ENCODE peak calls at places on chromosomes 5 and 9, in six cellular contexts. R is H1, H is fibroblast of mammary gland, Q is aorta, E is T-helper 17 cell, L is midbrain. K is an unnamed sample.

GRCh38 chr9:35681341-35682002 is 7.7 kb downstream of the CA9 start:
- DNase-seq in H (no peak), E (no peak), R (no peak), Q (peak), L (no peak), K (no peak)

GRCh38 chr5:177490311-177490991 is 7.0 kb downstream of the PDLIM7 start:
- DNase-seq in E (no peak), L (no peak), H (no peak), Q (no peak), R (no peak), K (no peak)

GRCh38 chr5:135465391-135466122 is 13.4 kb upstream of the TIFAB start:
- DNase-seq in L (no peak), R (no peak), H (no peak), E (no peak), Q (peak), K (no peak)

GRCh38 chr9:101469026-101469425 is 33.5 kb upstream of the ALDOB start:
- DNase-seq in R (no peak), E (no peak), H (no peak), Q (no peak), L (no peak), K (no peak)

GRCh38 chr5:147483961-147484707 is 25.7 kb downstream of the DPYSL3 start:
- DNase-seq in L (peak), E (no peak), Q (peak), R (no peak), H (peak), K (no peak)

GRCh38 chr5:151730381-151730780 is 28.1 kb downstream of the ATOX1 start:
- DNase-seq in R (no peak), L (no peak), E (no peak), Q (no peak), H (no peak), K (no peak)

GRCh38 chr5:71904852-71905251 is 185.8 kb downstream of the CARTPT start:
- DNase-seq in Q (no peak), H (no peak), L (no peak), R (no peak), E (no peak), K (no peak)

GRCh38 chr9:88803551-88804288 is 187.5 kb upstream of the S1PR3 start:
- DNase-seq in L (no peak), H (no peak), E (no peak), Q (no peak), R (no peak), K (no peak)

K was measured in endodermal cell.